ENCODE peak calls at places on chromosomes 2 and 18, in ten cellular contexts. R is GM12892, F is breast epithelium, C is GM12891, J is GM12878, E is Peyer's patch, T is sigmoid colon, G is A549, D is HCT116, M is tibial nerve. N is an unnamed sample.

GRCh38 chr2:235551965-235552364 is 58.1 kb downstream of the AGAP1 start:
- DNase-seq in R (no peak), F (no peak), C (no peak), J (no peak), E (no peak), T (no peak), G (peak; percentile 78), D (peak; percentile 22), M (peak; percentile 25), N (peak; percentile 71)

GRCh38 chr2:58336416-58336815 is 95.3 kb upstream of the FANCL start:
- DNase-seq in R (no peak), F (no peak), C (no peak), J (no peak), E (no peak), T (no peak), G (no peak), D (no peak), M (no peak), N (no peak)

GRCh38 chr18:2400701-2401191 is 170.6 kb downstream of the METTL4 start:
- DNase-seq in R (no peak), F (no peak), C (no peak), J (no peak), E (no peak), T (no peak), G (no peak), D (no peak), M (no peak), N (no peak)

GRCh38 chr2:185279999-185280398 is 458.6 kb upstream of the FSIP2 start:
- DNase-seq in R (no peak), F (no peak), C (no peak), J (no peak), E (no peak), T (no peak), G (peak; percentile 3), D (no peak), M (no peak), N (no peak)

GRCh38 chr2:144935736-144936135 is 415.8 kb upstream of the ZEB2 start:
- DNase-seq in R (no peak), F (no peak), C (no peak), J (no peak), E (no peak), T (no peak), G (no peak), D (no peak), M (no peak), N (no peak)

GRCh38 chr2:120243211-120243610 is 9.4 kb upstream of the RALB start:
- DNase-seq in R (no peak), F (no peak), C (no peak), J (no peak), E (no peak), T (no peak), G (no peak), D (no peak), M (no peak), N (peak; percentile 71)

GRCh38 chr2:26694001-26694400 is 1.5 kb downstream of the KCNK3 start:
- DNase-seq in R (no peak), F (no peak), C (no peak), J (no peak), E (no peak), T (no peak), G (no peak), D (no peak), M (no peak), N (no peak)

GRCh38 chr18:45268583-45268982 is 346.7 kb upstream of the SLC14A2 start:
- DNase-seq in R (no peak), F (no peak), C (no peak), J (no peak), E (no peak), T (no peak), G (no peak), D (no peak), M (no peak), N (no peak)

GRCh38 chr2:60883896-60884295 is 2.5 kb downstream of the REL start:
- DNase-seq in R (no peak), F (no peak), C (no peak), J (no peak), E (no peak), T (no peak), G (no peak), D (no peak), M (no peak), N (no peak)

GRCh38 chr2:60884795-60885194 is 3.4 kb downstream of the REL start:
- DNase-seq in R (no peak), F (no peak), C (no peak), J (no peak), E (no peak), T (no peak), G (no peak), D (no peak), M (no peak), N (no peak)

GRCh38 chr2:60880988-60881932 is at the start of gene REL:
- DNase-seq in R (peak; percentile 75), F (peak; percentile 82), C (peak; percentile 71), J (peak; percentile 59), E (peak; percentile 89), T (peak; percentile 95), G (peak; percentile 93), D (peak; percentile 70), M (peak; percentile 77), N (peak; percentile 99)

GRCh38 chr2:60885683-60886082 is 4.3 kb downstream of the REL start:
- DNase-seq in R (no peak), F (no peak), C (no peak), J (no peak), E (no peak), T (no peak), G (peak; percentile 46), D (no peak), M (no peak), N (no peak)

GRCh38 chr2:60882971-60883753 is 1.8 kb downstream of the REL start:
- DNase-seq in R (no peak), F (no peak), C (no peak), J (peak; percentile 61), E (peak; percentile 68), T (no peak), G (peak; percentile 25), D (no peak), M (peak; percentile 21), N (no peak)
- TF ChIP-seq POLR2A in R (peak; percentile 84), F (no peak), C (peak; percentile 86), J (peak; percentile 54), E (peak; percentile 9), T (no peak), G (no peak), D (no peak), M (no peak), N (peak; percentile 61)

GRCh38 chr2:260507-261161 is 3.2 kb downstream of the SH3YL1 start:
- DNase-seq in R (no peak), F (no peak), C (no peak), J (no peak), E (no peak), T (no peak), G (no peak), D (no peak), M (no peak), N (no peak)

GRCh38 chr2:264493-265468 is at the start of gene ACP1:
- DNase-seq in R (peak; percentile 95), F (peak; percentile 98), C (peak; percentile 96), J (peak; percentile 80), E (peak; percentile 92), T (peak; percentile 96), G (peak; percentile 98), D (peak; percentile 94), M (peak; percentile 83), N (peak; percentile 98)

GRCh38 chr2:262117-262516 is 1.7 kb downstream of the SH3YL1 start:
- DNase-seq in R (no peak), F (no peak), C (no peak), J (no peak), E (no peak), T (no peak), G (no peak), D (no peak), M (no peak), N (no peak)

GRCh38 chr2:263022-263738 is 652 bp downstream of the SH3YL1 start:
- DNase-seq in R (no peak), F (no peak), C (no peak), J (no peak), E (no peak), T (no peak), G (no peak), D (no peak), M (no peak), N (peak; percentile 87)

DNA sequence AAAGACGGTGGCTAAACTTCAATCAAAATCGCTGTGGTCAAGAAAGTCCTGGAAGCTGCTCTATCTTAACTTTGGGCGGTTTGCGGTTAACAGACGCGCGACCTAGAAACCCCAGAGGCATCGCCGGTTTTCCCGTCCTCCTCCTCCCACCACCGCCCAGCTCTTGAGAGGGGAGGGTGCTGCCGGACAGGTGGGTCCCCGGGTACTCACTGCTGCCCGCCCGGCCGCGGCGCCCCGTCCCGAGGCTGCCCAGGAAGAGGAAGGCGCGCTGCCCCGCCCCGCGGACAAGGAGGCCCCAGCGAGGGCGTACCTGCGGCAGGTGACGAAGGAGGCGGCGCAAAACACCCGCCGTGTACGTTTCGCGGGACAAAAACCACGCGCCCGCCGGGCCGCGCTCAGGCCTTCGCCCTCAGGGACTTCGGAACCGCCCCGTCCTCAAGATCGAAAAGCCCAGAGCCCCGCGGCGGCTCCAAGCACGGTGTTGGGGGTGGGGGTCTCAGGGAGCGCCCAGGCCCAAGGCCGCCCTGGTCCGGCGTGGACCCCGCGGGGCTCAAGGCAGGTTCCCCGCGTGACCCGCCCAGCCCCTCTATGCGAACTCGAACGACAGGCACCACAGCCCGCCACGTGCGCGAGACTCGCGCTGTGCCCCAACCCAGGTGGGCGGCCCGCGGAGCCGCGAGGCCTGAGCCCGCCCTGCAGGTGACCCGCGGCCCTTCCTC is at the start of gene SH3YL1:
- DNase-seq in R (peak; percentile 34), F (peak; percentile 81), C (peak; percentile 37), J (no peak), E (peak; percentile 71), T (peak; percentile 71), G (peak; percentile 14), D (peak; percentile 16), M (no peak), N (peak; percentile 92)
- TF ChIP-seq POLR2A in R (no peak), F (no peak), C (no peak), J (no peak), E (peak; percentile 79), T (no peak), G (no peak), D (no peak), M (no peak), N (no peak)

GRCh38 chr2:191014653-191015020 is 666 bp upstream of the STAT1 start:
- DNase-seq in R (no peak), F (no peak), C (no peak), J (no peak), E (no peak), T (no peak), G (no peak), D (no peak), M (no peak), N (no peak)

GRCh38 chr2:191012845-191013616 is 940 bp downstream of the STAT1 start:
- DNase-seq in R (no peak), F (no peak), C (no peak), J (no peak), E (no peak), T (no peak), G (no peak), D (no peak), M (no peak), N (no peak)

GRCh38 chr2:191015229-191015628 is 1.3 kb upstream of the STAT1 start:
- DNase-seq in R (no peak), F (no peak), C (no peak), J (no peak), E (no peak), T (no peak), G (no peak), D (no peak), M (no peak), N (no peak)

GRCh38 chr2:191013617-191013875 is 425 bp downstream of the STAT1 start:
- DNase-seq in R (no peak), F (no peak), C (no peak), J (no peak), E (no peak), T (no peak), G (no peak), D (no peak), M (no peak), N (no peak)

GRCh38 chr2:191013876-191014652 is at the start of gene STAT1:
- DNase-seq in R (peak; percentile 90), F (peak; percentile 88), C (peak; percentile 85), J (peak; percentile 75), E (peak; percentile 88), T (peak; percentile 96), G (peak; percentile 90), D (peak; percentile 65), M (peak; percentile 86), N (peak; percentile 97)
- TF ChIP-seq POLR2A in R (peak; percentile 99), F (peak; percentile 77), C (peak; percentile 98), J (peak; percentile 100), E (peak; percentile 92), T (peak; percentile 87), G (peak; percentile 88), D (peak; percentile 94), M (peak; percentile 83), N (peak; percentile 95)

DNA sequence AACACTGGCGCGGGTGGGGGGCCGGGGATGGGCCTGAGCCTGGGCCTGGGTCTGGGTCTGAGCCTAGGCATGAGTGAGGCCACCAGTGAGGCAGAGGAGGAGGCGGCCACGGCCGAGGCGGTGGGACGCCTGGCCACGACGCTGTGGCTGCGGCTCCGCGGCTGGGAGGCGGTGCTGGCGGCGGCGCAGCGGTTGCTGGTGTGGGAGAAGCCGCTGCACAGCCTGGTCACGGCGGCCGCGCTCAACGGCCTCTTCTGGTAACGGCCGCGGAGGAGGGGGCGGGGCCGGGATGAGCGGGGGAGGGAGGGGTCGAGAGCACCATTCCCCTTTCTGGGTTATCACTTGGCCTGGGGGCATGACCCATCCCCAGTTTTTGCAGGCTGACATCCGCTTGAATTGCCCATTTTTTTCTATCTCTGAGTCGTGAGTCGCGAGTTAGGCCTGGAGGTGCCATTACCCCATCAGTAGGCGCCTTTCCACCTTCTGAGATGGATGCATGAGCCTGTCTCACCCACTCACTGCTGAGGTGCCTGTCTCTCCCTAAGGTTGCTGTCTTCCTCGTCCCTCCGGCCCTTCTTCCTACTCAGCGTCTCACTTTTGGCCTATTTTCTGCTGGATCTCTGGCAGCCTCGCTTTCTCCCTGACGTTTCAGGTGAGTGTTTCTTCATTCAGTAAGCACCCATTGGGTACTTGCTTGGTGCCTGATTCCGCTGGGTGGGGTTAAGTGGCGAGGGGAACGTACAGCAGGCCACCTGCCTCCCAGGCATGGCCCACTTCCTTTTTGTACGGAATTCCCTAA is 501 bp downstream of the RETREG2 start:
- DNase-seq in R (no peak), F (peak; percentile 51), C (no peak), J (no peak), E (peak; percentile 70), T (peak; percentile 76), G (peak; percentile 24), D (no peak), M (peak; percentile 39), N (peak; percentile 94)
- TF ChIP-seq POLR2A in R (no peak), F (no peak), C (no peak), J (no peak), E (no peak), T (no peak), G (no peak), D (no peak), M (no peak), N (no peak)

N was measured in spleen.